ENCODE peak calls at places on chromosomes 12 and 14, in ten cellular contexts. One of them, this sample, is unnamed. For H3K27me3, the result is how much of the 10 kb centered on the place peaks cover.

GRCh38 chr14:76953196-76953945 is 75.1 kb downstream of the IRF2BPL start:
- DNase-seq in astrocyte: peak
- DNase-seq in aorta: peak
- DNase-seq in BE2C: peak
- DNase-seq in ascending aorta: peak
- DNase-seq in adrenal gland: peak
- DNase-seq in BJ: peak
- DNase-seq in uterus: peak
- DNase-seq in GM23338: peak
- DNase-seq in ovary: peak
- DNase-seq in this sample: peak

GRCh38 chr14:68718033-68718725 is 74.7 kb downstream of the ZFP36L1 start:
- DNase-seq in astrocyte: no peak
- DNase-seq in aorta: no peak
- DNase-seq in BE2C: no peak
- DNase-seq in ascending aorta: no peak
- DNase-seq in adrenal gland: no peak
- DNase-seq in BJ: no peak
- DNase-seq in uterus: no peak
- DNase-seq in GM23338: peak
- DNase-seq in ovary: no peak
- DNase-seq in this sample: no peak

GRCh38 chr14:52693004-52693403 is 2.4 kb downstream of the ERO1A start:
- DNase-seq in astrocyte: no peak
- DNase-seq in aorta: no peak
- DNase-seq in BE2C: peak
- DNase-seq in ascending aorta: no peak
- DNase-seq in adrenal gland: no peak
- DNase-seq in BJ: no peak
- DNase-seq in uterus: no peak
- DNase-seq in GM23338: no peak
- DNase-seq in ovary: no peak
- DNase-seq in this sample: no peak

GRCh38 chr12:52126605-52127578 is 47.4 kb downstream of the SMIM41 start:
- DNase-seq in astrocyte: no peak
- DNase-seq in aorta: no peak
- DNase-seq in BE2C: no peak
- DNase-seq in ascending aorta: no peak
- DNase-seq in adrenal gland: peak
- DNase-seq in BJ: no peak
- DNase-seq in uterus: no peak
- DNase-seq in GM23338: no peak
- DNase-seq in ovary: no peak
- DNase-seq in this sample: peak

GRCh38 chr14:90608925-90609324 is 207.3 kb downstream of the TTC7B start:
- DNase-seq in astrocyte: no peak
- DNase-seq in aorta: no peak
- DNase-seq in BE2C: no peak
- DNase-seq in ascending aorta: no peak
- DNase-seq in adrenal gland: no peak
- DNase-seq in BJ: no peak
- DNase-seq in uterus: no peak
- DNase-seq in GM23338: no peak
- DNase-seq in ovary: no peak
- DNase-seq in this sample: no peak

GRCh38 chr12:104727866-104728449 is 230.1 kb downstream of the SLC41A2 start:
- DNase-seq in astrocyte: no peak
- DNase-seq in aorta: no peak
- DNase-seq in BE2C: no peak
- DNase-seq in ascending aorta: no peak
- DNase-seq in adrenal gland: no peak
- DNase-seq in BJ: no peak
- DNase-seq in uterus: no peak
- DNase-seq in GM23338: no peak
- DNase-seq in ovary: no peak
- DNase-seq in this sample: no peak

GRCh38 chr12:80792861-80793260 is 76.1 kb downstream of the MYF5 start:
- DNase-seq in astrocyte: no peak
- DNase-seq in aorta: no peak
- DNase-seq in BE2C: no peak
- DNase-seq in ascending aorta: no peak
- DNase-seq in adrenal gland: no peak
- DNase-seq in BJ: no peak
- DNase-seq in uterus: no peak
- DNase-seq in GM23338: no peak
- DNase-seq in ovary: no peak
- DNase-seq in this sample: no peak

GRCh38 chr14:91415794-91416743 is 1.6 kb downstream of the CCDC88C start:
- DNase-seq in astrocyte: no peak
- DNase-seq in aorta: no peak
- DNase-seq in BE2C: no peak
- DNase-seq in ascending aorta: peak
- DNase-seq in adrenal gland: no peak
- DNase-seq in BJ: no peak
- DNase-seq in uterus: no peak
- DNase-seq in GM23338: peak
- DNase-seq in ovary: no peak
- DNase-seq in this sample: no peak

GRCh38 chr12:48192861-48193260 is 9.4 kb downstream of the CCDC184 start:
- DNase-seq in astrocyte: no peak
- DNase-seq in aorta: no peak
- DNase-seq in BE2C: no peak
- DNase-seq in ascending aorta: no peak
- DNase-seq in adrenal gland: no peak
- DNase-seq in BJ: no peak
- DNase-seq in uterus: no peak
- DNase-seq in GM23338: no peak
- DNase-seq in ovary: no peak
- DNase-seq in this sample: no peak
- H3K27me3 ChIP-seq in astrocyte: under half
- H3K27me3 ChIP-seq in aorta: under half
- H3K27me3 ChIP-seq in BE2C: under half
- H3K27me3 ChIP-seq in ascending aorta: under half
- H3K27me3 ChIP-seq in adrenal gland: under half
- H3K27me3 ChIP-seq in BJ: under half
- H3K27me3 ChIP-seq in uterus: under half
- H3K27me3 ChIP-seq in GM23338: under half
- H3K27me3 ChIP-seq in ovary: under half
- H3K27me3 ChIP-seq in this sample: under half

GRCh38 chr14:21894003-21894897 is 220.6 kb upstream of the OR4E1 start:
- DNase-seq in astrocyte: no peak
- DNase-seq in aorta: no peak
- DNase-seq in BE2C: peak
- DNase-seq in ascending aorta: no peak
- DNase-seq in adrenal gland: no peak
- DNase-seq in BJ: no peak
- DNase-seq in uterus: no peak
- DNase-seq in GM23338: peak
- DNase-seq in ovary: no peak
- DNase-seq in this sample: no peak
- H3K27me3 ChIP-seq in astrocyte: under half
- H3K27me3 ChIP-seq in aorta: under half
- H3K27me3 ChIP-seq in BE2C: under half
- H3K27me3 ChIP-seq in ascending aorta: under half
- H3K27me3 ChIP-seq in adrenal gland: under half
- H3K27me3 ChIP-seq in BJ: under half
- H3K27me3 ChIP-seq in uterus: under half
- H3K27me3 ChIP-seq in GM23338: under half
- H3K27me3 ChIP-seq in ovary: under half
- H3K27me3 ChIP-seq in this sample: under half

DNA sequence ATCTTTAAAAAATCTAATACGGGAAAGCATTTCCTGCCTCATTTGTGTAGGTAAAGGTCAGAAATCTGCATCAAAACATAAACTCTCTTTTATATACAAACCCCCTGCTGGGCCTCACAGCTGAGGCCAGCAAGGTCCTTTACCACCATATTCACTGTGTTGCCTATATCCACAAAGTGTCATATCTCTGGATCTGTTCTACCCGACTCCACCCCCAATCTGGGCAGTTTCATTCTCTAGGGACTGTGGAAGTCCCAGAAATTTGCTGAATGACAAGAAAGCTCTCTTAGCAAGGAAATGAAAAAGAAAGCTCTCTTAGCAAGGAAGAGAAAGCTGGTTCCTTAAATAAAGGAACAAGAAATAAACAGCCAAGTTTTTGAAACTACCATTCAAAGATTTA is 301.7 kb downstream of the KCNH5 start:
- DNase-seq in astrocyte: no peak
- DNase-seq in aorta: no peak
- DNase-seq in BE2C: peak
- DNase-seq in ascending aorta: no peak
- DNase-seq in adrenal gland: no peak
- DNase-seq in BJ: no peak
- DNase-seq in uterus: no peak
- DNase-seq in GM23338: peak
- DNase-seq in ovary: no peak
- DNase-seq in this sample: no peak
- H3K27me3 ChIP-seq in astrocyte: under half
- H3K27me3 ChIP-seq in aorta: under half
- H3K27me3 ChIP-seq in BE2C: under half
- H3K27me3 ChIP-seq in ascending aorta: under half
- H3K27me3 ChIP-seq in adrenal gland: under half
- H3K27me3 ChIP-seq in BJ: under half
- H3K27me3 ChIP-seq in uterus: under half
- H3K27me3 ChIP-seq in GM23338: under half
- H3K27me3 ChIP-seq in ovary: under half
- H3K27me3 ChIP-seq in this sample: under half

GRCh38 chr12:132335179-132335756 is 5.9 kb upstream of the GALNT9 start:
- DNase-seq in astrocyte: no peak
- DNase-seq in aorta: no peak
- DNase-seq in BE2C: no peak
- DNase-seq in ascending aorta: no peak
- DNase-seq in adrenal gland: no peak
- DNase-seq in BJ: no peak
- DNase-seq in uterus: no peak
- DNase-seq in GM23338: no peak
- DNase-seq in ovary: no peak
- DNase-seq in this sample: no peak

GRCh38 chr12:132338781-132339180 is 9.4 kb upstream of the GALNT9 start:
- DNase-seq in astrocyte: no peak
- DNase-seq in aorta: no peak
- DNase-seq in BE2C: no peak
- DNase-seq in ascending aorta: no peak
- DNase-seq in adrenal gland: no peak
- DNase-seq in BJ: no peak
- DNase-seq in uterus: no peak
- DNase-seq in GM23338: no peak
- DNase-seq in ovary: no peak
- DNase-seq in this sample: no peak

GRCh38 chr12:132337557-132337956 is 8.2 kb upstream of the GALNT9 start:
- DNase-seq in astrocyte: no peak
- DNase-seq in aorta: no peak
- DNase-seq in BE2C: no peak
- DNase-seq in ascending aorta: no peak
- DNase-seq in adrenal gland: no peak
- DNase-seq in BJ: no peak
- DNase-seq in uterus: no peak
- DNase-seq in GM23338: no peak
- DNase-seq in ovary: no peak
- DNase-seq in this sample: no peak

GRCh38 chr12:132338311-132338710 is 8.9 kb upstream of the GALNT9 start:
- DNase-seq in astrocyte: no peak
- DNase-seq in aorta: no peak
- DNase-seq in BE2C: no peak
- DNase-seq in ascending aorta: no peak
- DNase-seq in adrenal gland: no peak
- DNase-seq in BJ: no peak
- DNase-seq in uterus: no peak
- DNase-seq in GM23338: no peak
- DNase-seq in ovary: no peak
- DNase-seq in this sample: no peak

DNA sequence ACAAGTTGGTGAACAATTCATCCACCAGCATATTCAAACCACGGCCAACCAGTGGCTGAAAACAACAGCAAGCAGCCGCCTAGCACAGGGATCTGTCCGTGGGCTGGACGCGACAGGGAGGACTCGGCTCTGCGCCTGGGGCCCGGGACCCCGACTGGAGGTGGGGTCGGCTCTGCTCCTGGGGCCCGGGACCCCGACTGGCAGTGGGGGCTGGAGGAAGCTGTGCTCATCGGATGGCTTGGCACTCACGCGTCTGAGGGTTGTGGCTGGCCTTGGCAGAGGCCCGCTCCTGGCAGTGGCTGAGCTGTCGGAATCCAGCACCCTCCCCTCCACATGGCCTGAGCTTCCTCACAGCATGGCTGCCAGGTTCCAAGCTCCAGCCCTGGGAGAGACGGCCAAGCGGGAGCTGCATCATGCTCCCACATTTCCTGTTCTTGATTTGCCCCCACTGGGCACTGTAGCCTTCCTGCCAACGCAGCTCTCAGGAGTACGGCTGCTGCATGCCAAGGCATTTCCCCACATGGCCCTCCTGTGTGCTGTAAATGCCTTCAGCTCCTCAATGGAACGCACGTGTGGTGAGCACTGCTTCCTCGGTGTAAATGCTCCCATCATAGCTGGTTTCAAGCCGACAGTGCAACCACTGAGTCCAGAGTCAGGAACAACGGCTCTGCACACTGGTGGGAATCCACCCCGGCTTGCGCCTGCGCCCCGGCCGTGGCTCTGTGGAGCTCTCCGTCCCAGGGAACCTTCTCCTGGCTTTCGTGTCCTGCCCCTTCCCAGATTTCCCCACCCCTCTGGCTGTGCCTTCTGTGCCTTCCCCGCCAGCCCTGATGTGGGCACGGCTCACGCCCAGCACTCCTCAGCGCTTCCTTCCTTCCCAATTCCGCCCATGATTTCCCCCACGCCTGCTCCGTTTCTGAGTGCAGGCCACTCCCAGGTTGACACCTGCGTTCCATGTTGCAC is 7.3 kb upstream of the GALNT9 start:
- DNase-seq in astrocyte: no peak
- DNase-seq in aorta: no peak
- DNase-seq in BE2C: no peak
- DNase-seq in ascending aorta: no peak
- DNase-seq in adrenal gland: no peak
- DNase-seq in BJ: no peak
- DNase-seq in uterus: no peak
- DNase-seq in GM23338: no peak
- DNase-seq in ovary: no peak
- DNase-seq in this sample: no peak
- H3K27me3 ChIP-seq in astrocyte: under half
- H3K27me3 ChIP-seq in aorta: under half
- H3K27me3 ChIP-seq in BE2C: half or more
- H3K27me3 ChIP-seq in ascending aorta: under half
- H3K27me3 ChIP-seq in adrenal gland: under half
- H3K27me3 ChIP-seq in BJ: under half
- H3K27me3 ChIP-seq in uterus: under half
- H3K27me3 ChIP-seq in GM23338: under half
- H3K27me3 ChIP-seq in ovary: under half
- H3K27me3 ChIP-seq in this sample: under half

This sample was measured in heart right ventricle.